ENCODE peak calls at places on chromosomes 7 and 10, in four cellular contexts. N is HCT116, I is GM06990, X is fibroblast of pulmonary artery. A is an unnamed sample.

GRCh38 chr10:113459672-113460280 is 93.1 kb upstream of the HABP2 start:
- DNase-seq in N (no peak), I (no peak), X (no peak), A (no peak)

GRCh38 chr7:98119257-98119918 is 12.7 kb downstream of the LMTK2 start:
- DNase-seq in N (no peak), I (no peak), X (peak; percentile 70), A (peak; percentile 71)

GRCh38 chr7:43758861-43759683 is 592 bp downstream of the BLVRA start:
- DNase-seq in N (no peak), I (peak; percentile 68), X (peak; percentile 38), A (peak; percentile 33)

GRCh38 chr7:149462101-149462520 is 1.2 kb upstream of the ZNF777 start:
- DNase-seq in N (no peak), I (no peak), X (no peak), A (no peak)

GRCh38 chr10:15472431-15473400 is 101.6 kb upstream of the FAM171A1 start:
- DNase-seq in N (no peak), I (no peak), X (peak; percentile 68), A (peak; percentile 91)

GRCh38 chr7:150896562-150897209 is 44.4 kb downstream of the AOC1 start:
- DNase-seq in N (no peak), I (no peak), X (no peak), A (no peak)

GRCh38 chr7:77658928-77659327 is 37.3 kb upstream of the RSBN1L start:
- DNase-seq in N (no peak), I (no peak), X (no peak), A (no peak)

GRCh38 chr10:122294511-122295422 is 23.7 kb downstream of the BTBD16 start:
- DNase-seq in N (no peak), I (no peak), X (no peak), A (no peak)

GRCh38 chr7:101941481-101942383 is 124.3 kb downstream of the CUX1 start:
- DNase-seq in N (peak; percentile 74), I (no peak), X (peak; percentile 77), A (peak; percentile 72)

GRCh38 chr7:93890464-93891068 is at the start of gene TFPI2:
- DNase-seq in N (no peak), I (peak; percentile 10), X (peak; percentile 90), A (peak; percentile 49)

GRCh38 chr7:32336726-32337125 is 153.5 kb downstream of the LSM5 start:
- DNase-seq in N (no peak), I (no peak), X (no peak), A (no peak)

GRCh38 chr7:138575897-138576428 is 115.9 kb downstream of the TRIM24 start:
- DNase-seq in N (no peak), I (no peak), X (peak; percentile 4), A (peak; percentile 18)

GRCh38 chr10:22308390-22308789 is 7.8 kb upstream of the COMMD3 start:
- DNase-seq in N (no peak), I (peak; percentile 58), X (peak; percentile 16), A (no peak)

GRCh38 chr10:75568721-75569120 is 137.3 kb downstream of the LRMDA start:
- DNase-seq in N (no peak), I (no peak), X (no peak), A (peak; percentile 16)

GRCh38 chr10:104300002-104300735 is 31.2 kb downstream of the GSTO2 start:
- DNase-seq in N (no peak), I (no peak), X (peak; percentile 100), A (peak; percentile 95)

GRCh38 chr10:92640110-92640509 is 47.2 kb downstream of the KIF11 start:
- DNase-seq in N (peak; percentile 8), I (no peak), X (peak; percentile 86), A (peak; percentile 52)

GRCh38 chr10:132467464-132468149 is 70.0 kb upstream of the INPP5A start:
- DNase-seq in N (no peak), I (peak; percentile 1), X (no peak), A (no peak)

GRCh38 chr7:158450476-158451124 is 137.0 kb downstream of the PTPRN2 start:
- DNase-seq in N (no peak), I (no peak), X (no peak), A (no peak)

GRCh38 chr7:42262907-42263466 is 26.0 kb upstream of the GLI3 start:
- DNase-seq in N (no peak), I (no peak), X (peak; percentile 52), A (peak; percentile 89)

GRCh38 chr10:75233444-75234016 is 2.2 kb downstream of the COMTD1 start:
- DNase-seq in N (no peak), I (no peak), X (no peak), A (no peak)

GRCh38 chr10:34598972-34599371 is 216.1 kb downstream of the PARD3 start:
- DNase-seq in N (no peak), I (no peak), X (peak; percentile 55), A (no peak)

DNA sequence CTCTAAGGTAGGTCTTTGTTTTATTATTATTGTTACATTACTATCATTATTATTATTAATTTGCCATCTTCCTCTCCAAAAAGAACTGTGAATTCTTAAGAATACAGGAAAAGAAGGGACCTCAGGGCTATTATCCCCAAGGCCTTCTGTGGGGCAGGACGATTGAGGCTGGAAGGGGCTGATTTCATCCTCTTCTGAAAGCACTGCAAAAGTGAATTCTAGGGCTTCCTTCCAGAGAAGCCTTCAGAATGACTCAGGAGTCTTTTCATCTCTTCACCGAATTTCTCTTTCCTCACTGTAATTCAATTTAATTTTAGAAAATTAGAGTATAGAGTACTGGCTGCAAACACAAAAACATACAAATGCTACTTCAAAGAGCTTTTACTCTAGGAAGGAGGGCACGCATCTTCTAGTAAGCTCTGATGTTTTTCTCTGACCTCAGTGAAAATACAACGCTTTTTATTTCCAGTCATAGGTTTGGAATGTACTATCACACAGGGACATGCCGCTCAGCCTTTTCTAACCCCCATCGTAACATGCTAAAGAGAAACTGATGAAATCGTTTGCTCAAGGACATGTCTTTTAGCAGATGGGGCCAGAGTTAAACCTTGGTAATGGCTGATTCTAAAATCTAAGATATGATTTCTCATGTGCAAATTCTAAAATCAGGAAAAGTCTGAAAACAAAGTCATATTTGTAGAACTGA is 280.3 kb upstream of the PITRM1 start:
- DNase-seq in N (no peak), I (no peak), X (peak; percentile 93), A (peak; percentile 94)
- TF ChIP-seq CTCF in N (no peak), I (no peak), X (no peak), A (no peak)

GRCh38 chr10:46555713-46556514 is 544 bp downstream of the GPRIN2 start:
- DNase-seq in N (no peak), I (no peak), X (no peak), A (no peak)

GRCh38 chr10:46558141-46558410 is 1.6 kb upstream of the GPRIN2 start:
- DNase-seq in N (no peak), I (no peak), X (no peak), A (no peak)

GRCh38 chr10:46557319-46558140 is 1.1 kb upstream of the GPRIN2 start:
- DNase-seq in N (no peak), I (no peak), X (no peak), A (no peak)

GRCh38 chr10:46555366-46555712 is 1.1 kb downstream of the GPRIN2 start:
- DNase-seq in N (no peak), I (no peak), X (no peak), A (no peak)

DNA sequence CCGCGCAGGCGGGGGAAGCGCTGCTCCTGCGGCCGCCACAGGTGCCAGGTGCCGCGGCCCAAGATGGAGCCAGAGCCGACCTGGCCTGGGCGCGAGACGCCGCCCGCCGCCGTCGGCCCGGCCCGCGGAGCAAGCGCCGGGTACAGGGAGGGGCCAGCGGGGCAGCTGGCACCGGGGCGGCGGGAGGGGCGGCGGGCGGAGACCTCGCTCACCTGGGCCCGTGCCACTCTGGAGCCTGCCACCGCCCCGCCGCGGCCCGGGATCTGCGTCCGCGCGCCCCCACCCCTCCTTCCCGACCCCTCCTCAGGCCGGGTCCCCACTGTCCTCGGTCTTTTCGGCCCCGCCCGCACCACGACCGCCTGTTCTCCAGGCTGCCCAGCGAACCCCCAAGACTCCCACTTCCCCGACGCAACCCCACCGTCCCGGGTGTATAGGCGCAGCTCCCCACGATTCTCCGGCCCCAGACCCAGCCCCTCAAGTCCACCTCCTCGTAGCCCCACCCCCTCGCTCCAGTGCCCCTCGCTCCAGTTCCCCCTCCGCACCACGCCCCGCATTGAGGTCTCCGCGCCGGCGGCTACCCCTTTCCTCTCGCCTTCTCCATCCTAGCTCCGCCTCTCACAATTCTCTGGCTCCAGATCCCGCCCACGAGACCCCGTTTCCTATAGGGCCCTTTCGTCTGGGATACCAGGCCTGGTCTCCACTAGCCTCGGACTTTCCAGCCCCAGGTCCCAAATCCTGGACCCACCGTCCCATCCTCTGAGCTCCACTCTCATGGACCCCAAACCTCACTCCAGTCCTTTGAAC is at the start of gene GPRIN2:
- DNase-seq in N (no peak), I (no peak), X (no peak), A (no peak)
- H3K4me3 ChIP-seq in N (peak within 1 kb of the TSS; percentile 49), I (no peak within 1 kb of the TSS), X (peak within 1 kb of the TSS; percentile 15), A (no peak within 1 kb of the TSS)

GRCh38 chr10:11451640-11452260 is 159.7 kb downstream of the USP6NL start:
- DNase-seq in N (no peak), I (no peak), X (no peak), A (no peak)

GRCh38 chr10:11454160-11454559 is 157.3 kb downstream of the USP6NL start:
- DNase-seq in N (no peak), I (no peak), X (no peak), A (no peak)

GRCh38 chr10:11454958-11455566 is 156.4 kb downstream of the USP6NL start:
- DNase-seq in N (no peak), I (no peak), X (no peak), A (no peak)

GRCh38 chr10:11462071-11462470 is 149.4 kb downstream of the USP6NL start:
- DNase-seq in N (no peak), I (no peak), X (no peak), A (no peak)

GRCh38 chr10:11457336-11457735 is 154.1 kb downstream of the USP6NL start:
- DNase-seq in N (no peak), I (no peak), X (no peak), A (no peak)
- TF ChIP-seq CTCF in N (no peak), I (no peak), X (no peak), A (no peak)

GRCh38 chr7:100171840-100172239 is 3.4 kb upstream of the GAL3ST4 start:
- DNase-seq in N (no peak), I (no peak), X (no peak), A (no peak)
- H3K4me3 ChIP-seq in N (no peak overlapping the region), I (peak overlapping the region; percentile 37), X (no peak overlapping the region), A (no peak overlapping the region)

GRCh38 chr10:60430017-60430416 is 40.3 kb upstream of the ANK3 start:
- DNase-seq in N (no peak), I (no peak), X (peak; percentile 79), A (peak; percentile 85)

GRCh38 chr10:60429084-60429849 is 39.6 kb upstream of the ANK3 start:
- DNase-seq in N (no peak), I (no peak), X (peak; percentile 60), A (no peak)

GRCh38 chr10:60427148-60427547 is 37.5 kb upstream of the ANK3 start:
- DNase-seq in N (no peak), I (no peak), X (no peak), A (no peak)

GRCh38 chr10:60427709-60428386 is 38.2 kb upstream of the ANK3 start:
- DNase-seq in N (no peak), I (no peak), X (no peak), A (no peak)

DNA sequence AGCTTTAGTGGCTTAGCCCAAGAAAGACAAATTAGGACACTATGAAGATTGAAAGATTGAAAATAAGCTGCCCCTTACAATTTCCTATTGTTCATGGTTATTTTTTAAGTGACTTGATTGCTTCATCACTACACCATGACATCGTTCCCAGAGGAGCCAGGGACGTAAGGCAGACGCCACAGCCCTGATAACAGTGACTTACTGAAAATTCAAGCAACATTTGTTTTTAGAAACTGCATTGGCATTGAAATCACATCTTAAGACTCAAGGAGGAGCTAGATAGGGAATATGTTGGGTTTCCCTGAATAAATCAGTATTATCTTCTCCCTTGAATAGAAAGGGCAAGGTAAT is 38.7 kb upstream of the ANK3 start:
- DNase-seq in N (no peak), I (no peak), X (peak; percentile 77), A (no peak)
- TF ChIP-seq CTCF in N (no peak), I (no peak), X (no peak), A (no peak)

GRCh38 chr10:123995082-123995460 is 98.3 kb downstream of the CHST15 start:
- DNase-seq in N (peak; percentile 32), I (no peak), X (peak; percentile 7), A (no peak)
- H3K4me3 ChIP-seq in N (peak overlapping the region; percentile 60), I (no peak overlapping the region), X (no peak overlapping the region), A (peak overlapping the region; percentile 31)

A was measured in AG10803.